ENCODE peak calls at places on chromosomes 6 and 20, in four cellular contexts. V is PC-3, B is tibial artery, Y is heart right ventricle. D is an unnamed sample.

GRCh38 chr6:161922631-161923119 is 648.8 kb upstream of the AGPAT4 start:
- DNase-seq in V (peak; percentile 76), B (no peak), Y (peak; percentile 22), D (no peak)

GRCh38 chr6:30154709-30155521 is 6.1 kb downstream of the TRIM10 start:
- DNase-seq in B (no peak), Y (no peak), V (peak; percentile 93), D (no peak)

GRCh38 chr6:20572940-20573339 is 38.7 kb downstream of the CDKAL1 start:
- DNase-seq in V (peak; percentile 37), B (no peak), Y (peak; percentile 11), D (no peak)

GRCh38 chr20:63412889-63413288 is 51.7 kb upstream of the CHRNA4 start:
- DNase-seq in V (no peak), Y (no peak), B (no peak), D (no peak)

GRCh38 chr6:30670760-30671527 is 1.9 kb downstream of the DHX16 start:
- DNase-seq in V (no peak), Y (no peak), B (no peak), D (no peak)

GRCh38 chr20:16801919-16802651 is 53.9 kb downstream of the OTOR start:
- DNase-seq in B (no peak), V (peak; percentile 85), Y (peak; percentile 29), D (no peak)

GRCh38 chr20:38224534-38224933 is 36.0 kb downstream of the KIAA1755 start:
- DNase-seq in V (no peak), B (no peak), Y (no peak), D (no peak)

GRCh38 chr6:84094050-84094435 is 60.5 kb downstream of the MRAP2 start:
- DNase-seq in B (no peak), V (no peak), Y (no peak), D (no peak)

GRCh38 chr20:22466447-22467171 is 117.8 kb downstream of the FOXA2 start:
- DNase-seq in B (no peak), V (no peak), Y (no peak), D (no peak)

GRCh38 chr20:362271-363254 is 15.7 kb downstream of the NRSN2 start:
- DNase-seq in Y (peak; percentile 86), B (peak; percentile 86), V (peak; percentile 99), D (no peak)

GRCh38 chr6:83247471-83247870 is 54.3 kb downstream of the RWDD2A start:
- DNase-seq in Y (no peak), B (no peak), V (no peak), D (no peak)

GRCh38 chr20:5969348-5969935 is 19.0 kb downstream of the MCM8 start:
- DNase-seq in Y (no peak), V (no peak), B (no peak), D (no peak)

GRCh38 chr20:21393142-21393541 is 4.2 kb downstream of the NKX2-4 start:
- DNase-seq in V (no peak), Y (no peak), B (no peak), D (no peak)

GRCh38 chr6:35972471-35972985 is 51.6 kb upstream of the SRPK1 start:
- DNase-seq in Y (no peak), B (no peak), V (no peak), D (no peak)

GRCh38 chr20:42639140-42639539 is 550.6 kb downstream of the PTPRT start:
- DNase-seq in Y (no peak), V (no peak), B (no peak), D (no peak)

GRCh38 chr6:159966339-159966738 is 2.5 kb upstream of the IGF2R start:
- DNase-seq in B (no peak), Y (no peak), V (no peak), D (no peak)

GRCh38 chr6:53458097-53458866 is 86.6 kb downstream of the GCLC start:
- DNase-seq in Y (no peak), B (no peak), V (no peak), D (no peak)

GRCh38 chr6:27775796-27776184 is 136.4 kb downstream of the OR2B2 start:
- DNase-seq in V (peak; percentile 34), B (no peak), Y (no peak), D (no peak)

GRCh38 chr20:39775110-39775509 is 813.0 kb downstream of the DHX35 start:
- DNase-seq in B (peak; percentile 75), V (no peak), Y (peak; percentile 50), D (no peak)

GRCh38 chr6:112235956-112236355 is 18.4 kb downstream of the LAMA4 start:
- DNase-seq in V (no peak), Y (no peak), B (no peak), D (no peak)

GRCh38 chr6:118659513-118660217 is 8.3 kb upstream of the CEP85L start:
- DNase-seq in B (no peak), Y (no peak), V (no peak), D (no peak)

GRCh38 chr6:36590237-36590636 is 3.9 kb upstream of the SRSF3 start:
- DNase-seq in B (peak; percentile 40), Y (no peak), V (peak; percentile 74), D (no peak)

GRCh38 chr6:152167639-152168603 is 360.4 kb downstream of the ESR1 start:
- DNase-seq in V (no peak), B (no peak), Y (no peak), D (no peak)

GRCh38 chr6:15308445-15309213 is 62.8 kb downstream of the JARID2 start:
- DNase-seq in V (no peak), B (no peak), Y (no peak), D (no peak)

GRCh38 chr6:26195924-26196845 is 109.0 kb downstream of the HFE start:
- DNase-seq in Y (no peak), B (no peak), V (peak; percentile 38), D (no peak)

GRCh38 chr6:100657678-100658330 is 193.1 kb upstream of the SIM1 start:
- DNase-seq in B (no peak), V (peak; percentile 61), Y (no peak), D (no peak)

GRCh38 chr6:45505470-45505869 is 127.7 kb upstream of the SUPT3H start:
- DNase-seq in Y (no peak), B (no peak), V (no peak), D (no peak)

GRCh38 chr6:125611573-125612399 is 137.6 kb upstream of the HEY2 start:
- DNase-seq in Y (peak; percentile 17), V (no peak), B (peak; percentile 75), D (no peak)

GRCh38 chr6:125612400-125612846 is 137.0 kb upstream of the HEY2 start:
- DNase-seq in Y (no peak), V (no peak), B (no peak), D (no peak)
- H3K27ac ChIP-seq in Y (peak overlapping the region; percentile 52), V (no peak overlapping the region), B (peak overlapping the region; percentile 78), D (peak overlapping the region; percentile 61)

DNA sequence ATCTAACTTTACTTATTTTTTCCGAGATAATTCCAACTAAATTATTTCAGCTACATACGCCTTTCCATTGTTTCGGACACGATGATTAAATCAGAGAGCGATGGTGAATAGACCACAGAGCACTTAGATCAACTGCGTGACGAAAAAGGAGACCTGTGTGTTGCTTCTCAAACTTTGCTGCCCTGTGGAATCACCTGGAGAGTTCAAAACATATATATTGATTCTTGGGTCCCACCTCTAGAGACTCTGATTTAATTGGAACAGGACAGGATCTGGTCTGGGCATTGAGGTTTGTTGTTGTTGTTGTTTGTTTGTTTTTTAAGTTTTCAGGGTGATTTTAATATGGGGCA is 401 bp upstream of the TNFRSF21 start:
- DNase-seq in B (no peak), V (no peak), Y (no peak), D (no peak)
- H3K4me3 ChIP-seq in B (peak overlapping the region; percentile 50), V (peak overlapping the region; percentile 95), Y (no peak overlapping the region), D (peak overlapping the region; percentile 82)

GRCh38 chr20:57514273-57514751 is 10.6 kb downstream of the CTCFL start:
- DNase-seq in Y (peak; percentile 72), B (peak; percentile 85), V (peak; percentile 88), D (no peak)

GRCh38 chr20:57509665-57510237 is 15.2 kb downstream of the CTCFL start:
- DNase-seq in V (peak; percentile 71), B (no peak), Y (no peak), D (peak; percentile 53)

GRCh38 chr20:57508831-57509230 is 16.1 kb downstream of the CTCFL start:
- DNase-seq in Y (no peak), V (no peak), B (no peak), D (no peak)

GRCh38 chr20:57513199-57513598 is 11.7 kb downstream of the CTCFL start:
- DNase-seq in Y (no peak), V (peak; percentile 58), B (no peak), D (no peak)

GRCh38 chr20:57512432-57512831 is 12.5 kb downstream of the CTCFL start:
- DNase-seq in V (no peak), Y (no peak), B (no peak), D (no peak)
- TF ChIP-seq CTCF in V (no peak), Y (no peak), B (no peak), D (no peak)

DNA sequence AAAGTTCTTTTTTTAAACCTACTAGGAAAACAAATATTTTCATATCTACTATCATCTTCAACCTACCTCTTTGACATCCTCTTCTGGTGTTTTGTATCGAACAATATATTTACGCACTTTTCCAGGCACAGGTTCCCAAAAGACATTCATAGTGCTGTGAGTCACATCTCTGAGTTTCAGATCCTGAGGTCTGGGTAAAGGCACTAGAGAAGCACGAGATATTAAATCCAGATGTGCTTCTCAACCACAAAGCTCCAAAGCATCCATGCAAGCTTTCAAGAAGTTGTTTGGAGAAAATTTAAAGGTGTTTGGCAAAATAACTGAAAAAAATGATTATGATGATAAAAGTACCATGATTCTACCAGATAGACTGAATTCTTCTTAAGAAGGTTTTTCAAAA is 62.7 kb downstream of the COL12A1 start:
- DNase-seq in V (no peak), Y (no peak), B (no peak), D (no peak)
- H3K27ac ChIP-seq in V (no peak overlapping the region), Y (no peak overlapping the region), B (no peak overlapping the region), D (no peak overlapping the region)

D was measured in coronary artery.